ENCODE peak calls at places on chromosomes 5 and 9, in ten cellular contexts. H is right lobe of liver; D is tibial artery; O is dorsolateral prefrontal cortex; J is cardiac muscle cell; X is CD4-positive, alpha-beta T cell; Q is caudate nucleus; L is breast epithelium; F is ovary; Y is left ventricle myocardium inferior. S is an unnamed sample.

GRCh38 chr9:91814681-91815212 is 135.3 kb downstream of the ROR2 start:
- DNase-seq in H (no peak), D (peak), O (no peak), J (no peak), X (no peak), Q (no peak), L (no peak), F (no peak), Y (no peak), S (peak)

GRCh38 chr9:135648494-135649410 is 9.4 kb upstream of the GLT6D1 start:
- DNase-seq in H (no peak), D (no peak), O (no peak), J (no peak), X (no peak), Q (no peak), L (no peak), F (no peak), Y (no peak), S (no peak)

GRCh38 chr9:81894891-81895290 is 33.3 kb upstream of the SPATA31D4 start:
- DNase-seq in H (no peak), D (no peak), O (no peak), J (no peak), X (no peak), Q (no peak), L (no peak), F (no peak), Y (no peak), S (no peak)

GRCh38 chr9:28899267-28899666 is 1326.0 kb upstream of the C9orf72 start:
- DNase-seq in H (no peak), D (no peak), O (no peak), J (no peak), X (no peak), Q (no peak), L (no peak), F (no peak), Y (no peak), S (no peak)

GRCh38 chr9:35669331-35670145 is 4.2 kb upstream of the CA9 start:
- DNase-seq in H (peak), D (no peak), O (no peak), J (no peak), X (no peak), Q (no peak), L (no peak), F (no peak), Y (no peak), S (no peak)

GRCh38 chr5:90889325-90889600 is 330.7 kb downstream of the ADGRV1 start:
- DNase-seq in H (no peak), D (no peak), O (no peak), J (no peak), X (no peak), Q (no peak), L (no peak), F (no peak), Y (no peak), S (no peak)

GRCh38 chr9:129458155-129458661 is 162.7 kb downstream of the C9orf50 start:
- DNase-seq in H (peak), D (no peak), O (no peak), J (no peak), X (peak), Q (peak), L (peak), F (no peak), Y (no peak), S (peak)

GRCh38 chr9:89440548-89440947 is 57.4 kb downstream of the SEMA4D start:
- DNase-seq in H (peak), D (peak), O (no peak), J (no peak), X (peak), Q (no peak), L (no peak), F (no peak), Y (peak), S (no peak)

GRCh38 chr5:120014535-120014934 is 385.2 kb downstream of the FAM170A start:
- DNase-seq in H (no peak), D (no peak), O (no peak), J (no peak), X (no peak), Q (no peak), L (no peak), F (no peak), Y (no peak), S (no peak)

GRCh38 chr9:134738869-134739659 is 97.5 kb downstream of the COL5A1 start:
- DNase-seq in H (peak), D (peak), O (peak), J (peak), X (peak), Q (peak), L (peak), F (peak), Y (peak), S (peak)

GRCh38 chr5:42993516-42994284 is 46.4 kb downstream of the ANXA2R start:
- DNase-seq in H (no peak), D (no peak), O (no peak), J (no peak), X (peak), Q (no peak), L (no peak), F (no peak), Y (no peak), S (no peak)

GRCh38 chr5:142716963-142717362 is 31.1 kb upstream of the FGF1 start:
- DNase-seq in H (peak), D (peak), O (peak), J (peak), X (peak), Q (peak), L (peak), F (no peak), Y (peak), S (no peak)

GRCh38 chr5:178577376-178577839 is 12.8 kb downstream of the COL23A1 start:
- DNase-seq in H (no peak), D (no peak), O (no peak), J (no peak), X (no peak), Q (no peak), L (no peak), F (no peak), Y (no peak), S (no peak)

GRCh38 chr5:9104576-9105339 is 441.1 kb downstream of the SEMA5A start:
- DNase-seq in H (no peak), D (no peak), O (no peak), J (no peak), X (no peak), Q (no peak), L (no peak), F (no peak), Y (no peak), S (no peak)

GRCh38 chr5:56055287-56055686 is 60.5 kb upstream of the IL6ST start:
- DNase-seq in H (no peak), D (no peak), O (no peak), J (no peak), X (no peak), Q (no peak), L (no peak), F (no peak), Y (no peak), S (no peak)

GRCh38 chr5:56054651-56055050 is 59.9 kb upstream of the IL6ST start:
- DNase-seq in H (no peak), D (no peak), O (no peak), J (no peak), X (no peak), Q (no peak), L (no peak), F (no peak), Y (no peak), S (no peak)

GRCh38 chr5:56059854-56060253 is 65.1 kb upstream of the IL6ST start:
- DNase-seq in H (no peak), D (no peak), O (no peak), J (no peak), X (no peak), Q (no peak), L (no peak), F (no peak), Y (no peak), S (no peak)

GRCh38 chr5:56055859-56056258 is 61.1 kb upstream of the IL6ST start:
- DNase-seq in H (no peak), D (no peak), O (no peak), J (no peak), X (no peak), Q (no peak), L (no peak), F (no peak), Y (no peak), S (no peak)

DNA sequence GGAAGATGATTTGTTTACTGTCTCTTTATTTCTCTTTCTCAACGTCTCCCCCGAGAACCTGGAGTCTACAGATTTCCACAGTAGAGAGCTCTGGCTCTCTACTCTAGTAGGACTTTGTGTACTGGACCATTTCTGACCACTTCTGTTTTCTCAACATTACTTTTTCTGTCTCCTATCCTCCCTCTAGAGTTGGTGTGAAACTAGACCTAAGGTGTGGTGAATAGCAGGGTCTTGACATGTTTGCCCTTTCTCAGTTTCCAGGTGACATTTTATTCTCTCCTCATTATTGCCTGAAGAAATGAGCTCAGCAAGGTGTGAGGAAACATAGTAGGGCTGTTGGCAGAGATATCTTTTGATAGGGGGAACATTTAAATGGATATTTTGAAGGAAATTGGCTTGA is 62.1 kb upstream of the IL6ST start:
- DNase-seq in H (no peak), D (no peak), O (no peak), J (no peak), X (no peak), Q (no peak), L (no peak), F (no peak), Y (no peak), S (no peak)
- H3K27ac ChIP-seq in H (no peak), D (no peak), O (no peak), J (no peak), X (peak), Q (no peak), L (no peak), F (no peak), Y (no peak), S (no peak)

GRCh38 chr5:171520300-171521170 is 101.1 kb downstream of the FGF18 start:
- DNase-seq in H (no peak), D (no peak), O (no peak), J (peak), X (no peak), Q (no peak), L (no peak), F (no peak), Y (peak), S (no peak)
- H3K27ac ChIP-seq in H (no peak), D (peak), O (no peak), J (peak), X (no peak), Q (peak), L (peak), F (peak), Y (peak), S (peak)

DNA sequence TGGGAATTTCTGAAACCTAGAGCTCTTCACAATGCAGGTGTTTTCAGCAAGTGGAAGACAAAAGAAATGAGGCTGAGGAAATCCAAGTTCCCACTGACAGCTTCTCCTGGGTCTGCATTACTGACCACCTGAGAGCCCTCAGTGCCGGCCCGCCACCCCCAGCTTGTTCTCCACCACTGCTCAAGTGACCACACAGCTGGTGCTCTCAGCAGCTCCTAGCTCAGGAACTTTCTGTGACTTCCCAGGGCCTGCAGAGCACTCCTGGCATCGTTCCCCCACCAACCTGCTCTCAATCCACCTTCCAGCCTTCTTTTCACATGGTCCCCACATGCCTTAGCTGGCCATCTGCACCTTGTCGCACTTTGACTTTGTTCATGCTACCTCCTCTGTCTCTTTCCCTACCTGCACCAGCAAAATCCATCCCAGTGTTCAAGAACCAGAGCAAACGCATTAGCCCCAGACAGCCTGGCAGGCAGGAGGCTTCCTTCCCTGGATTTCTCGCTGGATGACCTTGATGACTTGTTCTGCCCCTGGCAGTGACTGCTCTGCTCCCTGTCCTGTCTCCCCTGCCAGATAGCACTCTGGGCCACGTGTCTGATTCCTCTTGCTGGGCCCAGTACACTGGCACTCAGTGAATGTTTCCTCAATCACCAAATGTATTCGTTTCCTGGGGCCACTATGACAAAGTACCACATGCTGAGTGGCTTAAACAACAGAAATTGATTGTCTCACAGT is 35.1 kb upstream of the NANS start:
- DNase-seq in H (no peak), D (no peak), O (no peak), J (peak), X (no peak), Q (no peak), L (no peak), F (no peak), Y (peak), S (no peak)
- H3K27ac ChIP-seq in H (no peak), D (no peak), O (no peak), J (peak), X (no peak), Q (no peak), L (no peak), F (no peak), Y (peak), S (no peak)

GRCh38 chr9:113918697-113919390 is 42.7 kb downstream of the ZNF618 start:
- DNase-seq in H (no peak), D (no peak), O (no peak), J (no peak), X (no peak), Q (no peak), L (no peak), F (no peak), Y (no peak), S (no peak)
- H3K27ac ChIP-seq in H (no peak), D (peak), O (no peak), J (no peak), X (no peak), Q (no peak), L (no peak), F (no peak), Y (no peak), S (no peak)

DNA sequence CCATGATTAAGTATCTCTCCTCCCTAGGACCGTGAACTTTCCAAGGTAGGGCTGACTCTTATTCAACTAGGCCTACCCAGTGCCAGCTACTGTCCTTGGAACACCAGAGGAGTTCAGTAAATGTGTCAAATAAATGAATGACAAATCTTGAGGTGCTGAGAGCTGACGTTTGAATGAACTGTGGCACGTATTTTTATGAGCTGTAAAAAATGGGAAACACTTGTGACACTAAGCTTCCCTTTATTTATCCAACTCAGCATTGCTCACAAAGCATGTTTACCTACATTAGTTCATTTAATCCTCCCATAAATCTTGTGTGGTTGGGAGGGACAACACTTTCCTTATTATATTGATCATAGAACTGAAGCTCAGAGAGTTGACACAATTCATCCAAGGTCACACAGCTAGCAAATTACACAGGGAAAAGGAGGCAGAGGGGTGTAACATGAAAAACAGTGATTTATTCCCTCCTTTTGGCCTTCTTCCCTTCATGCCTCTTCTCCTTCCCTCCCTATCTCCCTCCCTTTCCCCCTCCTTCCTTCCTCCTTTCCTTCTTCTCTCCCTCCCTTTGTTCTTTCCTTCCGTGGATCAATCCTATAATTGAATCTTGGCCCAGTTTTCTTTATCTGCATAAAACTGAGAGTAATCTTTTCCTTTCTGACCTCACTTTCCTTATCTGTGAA is 412.6 kb downstream of the DMRT2 start:
- DNase-seq in H (no peak), D (no peak), O (no peak), J (no peak), X (no peak), Q (no peak), L (no peak), F (no peak), Y (no peak), S (no peak)
- H3K27ac ChIP-seq in H (no peak), D (no peak), O (no peak), J (no peak), X (no peak), Q (no peak), L (no peak), F (no peak), Y (no peak), S (no peak)

DNA sequence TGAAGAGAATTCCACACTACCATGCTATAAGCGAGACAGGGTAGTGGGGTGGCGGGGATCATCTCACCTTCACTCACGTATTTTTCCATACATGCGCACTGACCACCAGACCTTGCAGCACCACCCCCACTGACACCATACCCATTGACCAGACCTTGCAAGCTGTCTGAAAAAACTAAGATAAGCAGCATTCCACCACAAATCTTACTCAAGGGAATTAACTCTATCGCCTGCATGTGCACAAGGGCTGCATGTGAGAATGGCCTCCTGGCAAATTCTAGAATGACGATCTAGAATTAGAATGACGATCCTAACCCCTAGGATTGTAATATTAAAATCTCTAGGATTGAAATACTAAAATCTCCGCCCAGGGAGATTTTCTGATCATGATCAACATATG is 11.8 kb downstream of the SOX30 start:
- DNase-seq in H (no peak), D (no peak), O (no peak), J (no peak), X (no peak), Q (no peak), L (no peak), F (no peak), Y (no peak), S (no peak)
- H3K27ac ChIP-seq in H (no peak), D (no peak), O (no peak), J (no peak), X (no peak), Q (no peak), L (no peak), F (no peak), Y (no peak), S (no peak)

S was measured in sigmoid colon.